ENCODE peak calls at places on chromosomes 5 and 9, in nine cellular contexts. One of them, this sample, is unnamed.

GRCh38 chr9:272251-273213 is 57.9 kb downstream of the DOCK8 start:
- DNase-seq in transverse colon: peak
- DNase-seq in GM23248: no peak
- DNase-seq in tibial artery: no peak
- DNase-seq in neuronal stem cell: no peak
- DNase-seq in AG04450: no peak
- DNase-seq in body of pancreas: no peak
- DNase-seq in SJSA1: no peak
- DNase-seq in psoas muscle: no peak
- DNase-seq in this sample: no peak

GRCh38 chr9:72814083-72814482 is 138.8 kb downstream of the ALDH1A1 start:
- DNase-seq in body of pancreas: no peak
- DNase-seq in tibial artery: no peak
- DNase-seq in AG04450: no peak
- DNase-seq in transverse colon: no peak
- DNase-seq in GM23248: no peak
- DNase-seq in psoas muscle: no peak
- DNase-seq in neuronal stem cell: no peak
- DNase-seq in SJSA1: no peak
- DNase-seq in this sample: no peak

GRCh38 chr5:16713386-16713928 is 96.7 kb upstream of the RETREG1 start:
- DNase-seq in transverse colon: peak
- DNase-seq in GM23248: peak
- DNase-seq in body of pancreas: no peak
- DNase-seq in neuronal stem cell: peak
- DNase-seq in AG04450: no peak
- DNase-seq in tibial artery: no peak
- DNase-seq in psoas muscle: no peak
- DNase-seq in SJSA1: no peak
- DNase-seq in this sample: no peak

GRCh38 chr5:53262348-53262970 is 152.9 kb upstream of the MOCS2 start:
- DNase-seq in psoas muscle: no peak
- DNase-seq in AG04450: no peak
- DNase-seq in neuronal stem cell: no peak
- DNase-seq in transverse colon: no peak
- DNase-seq in body of pancreas: no peak
- DNase-seq in SJSA1: no peak
- DNase-seq in GM23248: peak
- DNase-seq in tibial artery: peak
- DNase-seq in this sample: no peak

GRCh38 chr5:17802256-17802655 is 168.0 kb downstream of the TAF11L14 start:
- DNase-seq in tibial artery: no peak
- DNase-seq in neuronal stem cell: peak
- DNase-seq in transverse colon: no peak
- DNase-seq in SJSA1: no peak
- DNase-seq in GM23248: no peak
- DNase-seq in body of pancreas: no peak
- DNase-seq in AG04450: no peak
- DNase-seq in psoas muscle: no peak
- DNase-seq in this sample: no peak

GRCh38 chr5:73812457-73812856 is 186.5 kb downstream of the ARHGEF28 start:
- DNase-seq in neuronal stem cell: no peak
- DNase-seq in transverse colon: no peak
- DNase-seq in AG04450: no peak
- DNase-seq in psoas muscle: no peak
- DNase-seq in tibial artery: no peak
- DNase-seq in SJSA1: no peak
- DNase-seq in GM23248: no peak
- DNase-seq in body of pancreas: no peak
- DNase-seq in this sample: no peak

GRCh38 chr5:123830575-123830974 is 318.6 kb downstream of the CSNK1G3 start:
- DNase-seq in tibial artery: no peak
- DNase-seq in neuronal stem cell: no peak
- DNase-seq in transverse colon: no peak
- DNase-seq in SJSA1: no peak
- DNase-seq in GM23248: no peak
- DNase-seq in psoas muscle: no peak
- DNase-seq in AG04450: no peak
- DNase-seq in body of pancreas: no peak
- DNase-seq in this sample: no peak

GRCh38 chr5:14581891-14582796 is 552 bp downstream of the OTULINL start:
- DNase-seq in body of pancreas: peak
- DNase-seq in transverse colon: peak
- DNase-seq in AG04450: no peak
- DNase-seq in GM23248: peak
- DNase-seq in SJSA1: peak
- DNase-seq in neuronal stem cell: no peak
- DNase-seq in psoas muscle: peak
- DNase-seq in tibial artery: peak
- DNase-seq in this sample: peak

GRCh38 chr5:150428106-150428876 is 15.6 kb upstream of the CD74 start:
- DNase-seq in neuronal stem cell: no peak
- DNase-seq in psoas muscle: peak
- DNase-seq in body of pancreas: peak
- DNase-seq in GM23248: no peak
- DNase-seq in AG04450: no peak
- DNase-seq in transverse colon: peak
- DNase-seq in SJSA1: no peak
- DNase-seq in tibial artery: no peak
- DNase-seq in this sample: no peak

GRCh38 chr9:84846501-84847323 is 177.2 kb downstream of the NTRK2 start:
- DNase-seq in SJSA1: no peak
- DNase-seq in transverse colon: no peak
- DNase-seq in tibial artery: no peak
- DNase-seq in neuronal stem cell: no peak
- DNase-seq in body of pancreas: no peak
- DNase-seq in AG04450: no peak
- DNase-seq in GM23248: no peak
- DNase-seq in psoas muscle: no peak
- DNase-seq in this sample: no peak

GRCh38 chr9:35510745-35511428 is 21.0 kb downstream of the RUSC2 start:
- DNase-seq in SJSA1: peak
- DNase-seq in GM23248: peak
- DNase-seq in AG04450: peak
- DNase-seq in neuronal stem cell: no peak
- DNase-seq in body of pancreas: peak
- DNase-seq in transverse colon: peak
- DNase-seq in tibial artery: peak
- DNase-seq in psoas muscle: peak
- DNase-seq in this sample: peak

DNA sequence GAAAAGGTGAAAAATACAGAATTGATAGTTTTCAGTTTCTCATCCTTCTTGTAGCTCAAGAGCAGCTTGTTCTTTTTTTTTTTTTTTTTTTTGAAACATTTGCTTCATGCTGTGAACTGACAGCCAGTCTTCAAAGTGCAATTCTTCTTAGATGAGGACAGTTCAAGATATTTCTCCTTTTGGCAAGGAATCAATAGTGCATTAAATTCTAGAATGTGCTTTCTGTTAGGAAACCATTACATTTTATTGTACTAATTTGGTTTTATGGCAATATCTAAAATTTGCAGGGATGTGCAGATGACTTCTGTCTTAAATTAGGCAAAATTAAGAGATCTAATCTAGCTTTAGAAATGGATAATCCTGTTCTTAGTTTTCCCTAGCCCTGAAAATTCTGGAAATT is 969.3 kb upstream of the ACO1 start:
- DNase-seq in GM23248: no peak
- DNase-seq in AG04450: no peak
- DNase-seq in tibial artery: no peak
- DNase-seq in neuronal stem cell: no peak
- DNase-seq in SJSA1: no peak
- DNase-seq in psoas muscle: no peak
- DNase-seq in body of pancreas: no peak
- DNase-seq in transverse colon: no peak
- DNase-seq in this sample: no peak
- H3K27ac ChIP-seq in GM23248: no peak
- H3K27ac ChIP-seq in AG04450: no peak
- H3K27ac ChIP-seq in tibial artery: no peak
- H3K27ac ChIP-seq in neuronal stem cell: no peak
- H3K27ac ChIP-seq in SJSA1: no peak
- H3K27ac ChIP-seq in psoas muscle: no peak
- H3K27ac ChIP-seq in body of pancreas: no peak
- H3K27ac ChIP-seq in transverse colon: no peak
- H3K27ac ChIP-seq in this sample: no peak

DNA sequence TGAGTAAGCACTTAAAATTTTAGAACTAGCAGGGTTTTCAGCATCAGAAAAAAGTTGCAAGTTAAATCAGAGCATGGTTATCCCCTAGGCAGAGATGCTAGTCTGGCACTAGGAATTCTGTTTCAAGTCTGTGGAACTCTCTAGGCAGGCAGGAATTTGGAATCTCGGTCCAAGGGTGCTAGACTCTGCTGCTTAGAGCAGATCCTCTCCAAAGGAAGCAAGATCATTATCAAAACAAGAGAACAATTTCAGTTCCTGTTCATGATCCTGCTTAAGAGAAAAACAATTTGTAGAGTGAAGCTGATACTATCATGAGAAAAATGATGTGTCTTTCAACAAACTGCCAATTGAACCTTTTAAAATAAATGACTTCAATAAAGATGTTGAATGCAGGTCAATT is 420.7 kb downstream of the KIF4B start:
- DNase-seq in GM23248: no peak
- DNase-seq in tibial artery: no peak
- DNase-seq in transverse colon: no peak
- DNase-seq in SJSA1: no peak
- DNase-seq in neuronal stem cell: no peak
- DNase-seq in AG04450: no peak
- DNase-seq in body of pancreas: no peak
- DNase-seq in psoas muscle: no peak
- DNase-seq in this sample: no peak
- H3K27ac ChIP-seq in GM23248: no peak
- H3K27ac ChIP-seq in tibial artery: no peak
- H3K27ac ChIP-seq in transverse colon: no peak
- H3K27ac ChIP-seq in SJSA1: no peak
- H3K27ac ChIP-seq in neuronal stem cell: no peak
- H3K27ac ChIP-seq in AG04450: no peak
- H3K27ac ChIP-seq in body of pancreas: no peak
- H3K27ac ChIP-seq in psoas muscle: no peak
- H3K27ac ChIP-seq in this sample: no peak

GRCh38 chr9:94866770-94867169 is 140.3 kb downstream of the AOPEP start:
- DNase-seq in SJSA1: no peak
- DNase-seq in GM23248: peak
- DNase-seq in body of pancreas: no peak
- DNase-seq in AG04450: no peak
- DNase-seq in neuronal stem cell: no peak
- DNase-seq in psoas muscle: no peak
- DNase-seq in transverse colon: no peak
- DNase-seq in tibial artery: no peak
- DNase-seq in this sample: no peak
- H3K27ac ChIP-seq in SJSA1: peak
- H3K27ac ChIP-seq in GM23248: peak
- H3K27ac ChIP-seq in body of pancreas: peak
- H3K27ac ChIP-seq in AG04450: no peak
- H3K27ac ChIP-seq in neuronal stem cell: no peak
- H3K27ac ChIP-seq in psoas muscle: peak
- H3K27ac ChIP-seq in transverse colon: peak
- H3K27ac ChIP-seq in tibial artery: peak
- H3K27ac ChIP-seq in this sample: no peak

GRCh38 chr5:154893381-154893780 is 35.0 kb downstream of the CNOT8 start:
- DNase-seq in transverse colon: no peak
- DNase-seq in neuronal stem cell: no peak
- DNase-seq in GM23248: no peak
- DNase-seq in SJSA1: no peak
- DNase-seq in AG04450: no peak
- DNase-seq in tibial artery: no peak
- DNase-seq in psoas muscle: no peak
- DNase-seq in body of pancreas: no peak
- DNase-seq in this sample: no peak

GRCh38 chr5:154895606-154896561 is 37.5 kb downstream of the CNOT8 start:
- DNase-seq in transverse colon: no peak
- DNase-seq in SJSA1: peak
- DNase-seq in neuronal stem cell: no peak
- DNase-seq in psoas muscle: no peak
- DNase-seq in AG04450: no peak
- DNase-seq in tibial artery: no peak
- DNase-seq in GM23248: no peak
- DNase-seq in body of pancreas: no peak
- DNase-seq in this sample: no peak

GRCh38 chr5:154898210-154898609 is 39.8 kb downstream of the CNOT8 start:
- DNase-seq in SJSA1: no peak
- DNase-seq in GM23248: no peak
- DNase-seq in psoas muscle: peak
- DNase-seq in tibial artery: peak
- DNase-seq in transverse colon: no peak
- DNase-seq in body of pancreas: no peak
- DNase-seq in AG04450: no peak
- DNase-seq in neuronal stem cell: no peak
- DNase-seq in this sample: peak

GRCh38 chr5:154896562-154896919 is 38.1 kb downstream of the CNOT8 start:
- DNase-seq in GM23248: no peak
- DNase-seq in neuronal stem cell: no peak
- DNase-seq in tibial artery: no peak
- DNase-seq in psoas muscle: no peak
- DNase-seq in AG04450: no peak
- DNase-seq in body of pancreas: no peak
- DNase-seq in transverse colon: no peak
- DNase-seq in SJSA1: no peak
- DNase-seq in this sample: no peak

GRCh38 chr5:154892370-154892771 is 33.9 kb downstream of the CNOT8 start:
- DNase-seq in tibial artery: no peak
- DNase-seq in neuronal stem cell: no peak
- DNase-seq in body of pancreas: no peak
- DNase-seq in AG04450: no peak
- DNase-seq in transverse colon: no peak
- DNase-seq in psoas muscle: no peak
- DNase-seq in SJSA1: no peak
- DNase-seq in GM23248: no peak
- DNase-seq in this sample: no peak
- H3K27ac ChIP-seq in tibial artery: no peak
- H3K27ac ChIP-seq in neuronal stem cell: no peak
- H3K27ac ChIP-seq in body of pancreas: no peak
- H3K27ac ChIP-seq in AG04450: no peak
- H3K27ac ChIP-seq in transverse colon: no peak
- H3K27ac ChIP-seq in psoas muscle: no peak
- H3K27ac ChIP-seq in SJSA1: no peak
- H3K27ac ChIP-seq in GM23248: no peak
- H3K27ac ChIP-seq in this sample: no peak

GRCh38 chr5:154221371-154221896 is 30.9 kb downstream of the GALNT10 start:
- DNase-seq in transverse colon: peak
- DNase-seq in GM23248: peak
- DNase-seq in psoas muscle: no peak
- DNase-seq in body of pancreas: no peak
- DNase-seq in tibial artery: peak
- DNase-seq in neuronal stem cell: no peak
- DNase-seq in SJSA1: peak
- DNase-seq in AG04450: peak
- DNase-seq in this sample: no peak
- H3K27ac ChIP-seq in transverse colon: no peak
- H3K27ac ChIP-seq in GM23248: peak
- H3K27ac ChIP-seq in psoas muscle: no peak
- H3K27ac ChIP-seq in body of pancreas: no peak
- H3K27ac ChIP-seq in tibial artery: peak
- H3K27ac ChIP-seq in neuronal stem cell: no peak
- H3K27ac ChIP-seq in SJSA1: peak
- H3K27ac ChIP-seq in AG04450: peak
- H3K27ac ChIP-seq in this sample: no peak

GRCh38 chr5:137405393-137405792 is 93.7 kb downstream of the SPOCK1 start:
- DNase-seq in AG04450: no peak
- DNase-seq in tibial artery: no peak
- DNase-seq in SJSA1: no peak
- DNase-seq in neuronal stem cell: no peak
- DNase-seq in transverse colon: no peak
- DNase-seq in GM23248: no peak
- DNase-seq in body of pancreas: no peak
- DNase-seq in psoas muscle: no peak
- DNase-seq in this sample: no peak
- H3K27ac ChIP-seq in AG04450: no peak
- H3K27ac ChIP-seq in tibial artery: no peak
- H3K27ac ChIP-seq in SJSA1: no peak
- H3K27ac ChIP-seq in neuronal stem cell: no peak
- H3K27ac ChIP-seq in transverse colon: no peak
- H3K27ac ChIP-seq in GM23248: no peak
- H3K27ac ChIP-seq in body of pancreas: no peak
- H3K27ac ChIP-seq in psoas muscle: no peak
- H3K27ac ChIP-seq in this sample: no peak

This sample was measured in aorta.